ENCODE peak calls at places on chromosomes 5 and 9, in ten cellular contexts. One of them, this sample, is unnamed.

GRCh38 chr5:157559301-157559700 is 16.3 kb downstream of the ADAM19 start:
- DNase-seq in endothelial cell: no peak
- DNase-seq in T1000: no peak
- DNase-seq in AG20443: peak; percentile 46
- DNase-seq in KBM-7: no peak
- DNase-seq in A549: no peak
- DNase-seq in HT1080: peak; percentile 82
- DNase-seq in occipital lobe: no peak
- DNase-seq in fibroblast of mammary gland: peak; percentile 89
- DNase-seq in IMR-90: peak; percentile 67
- DNase-seq in this sample: no peak

GRCh38 chr5:181189363-181189961 is 15.5 kb downstream of the TRIM7 start:
- DNase-seq in endothelial cell: no peak
- DNase-seq in T1000: no peak
- DNase-seq in AG20443: no peak
- DNase-seq in KBM-7: peak; percentile 60
- DNase-seq in A549: no peak
- DNase-seq in HT1080: no peak
- DNase-seq in occipital lobe: no peak
- DNase-seq in fibroblast of mammary gland: peak; percentile 36
- DNase-seq in IMR-90: peak; percentile 30
- DNase-seq in this sample: peak; percentile 82

GRCh38 chr5:32735512-32735911 is 24.4 kb downstream of the NPR3 start:
- DNase-seq in endothelial cell: no peak
- DNase-seq in T1000: no peak
- DNase-seq in AG20443: no peak
- DNase-seq in KBM-7: no peak
- DNase-seq in A549: no peak
- DNase-seq in HT1080: no peak
- DNase-seq in occipital lobe: no peak
- DNase-seq in fibroblast of mammary gland: no peak
- DNase-seq in IMR-90: no peak
- DNase-seq in this sample: no peak

GRCh38 chr9:109907400-109907799 is 127.4 kb downstream of the PALM2AKAP2 start:
- DNase-seq in endothelial cell: peak; percentile 70
- DNase-seq in T1000: no peak
- DNase-seq in AG20443: no peak
- DNase-seq in KBM-7: peak; percentile 50
- DNase-seq in A549: no peak
- DNase-seq in HT1080: no peak
- DNase-seq in occipital lobe: no peak
- DNase-seq in fibroblast of mammary gland: no peak
- DNase-seq in IMR-90: no peak
- DNase-seq in this sample: no peak

GRCh38 chr9:113503131-113503541 is 39.6 kb downstream of the RGS3 start:
- DNase-seq in endothelial cell: peak; percentile 35
- DNase-seq in T1000: no peak
- DNase-seq in AG20443: no peak
- DNase-seq in KBM-7: no peak
- DNase-seq in A549: no peak
- DNase-seq in HT1080: no peak
- DNase-seq in occipital lobe: no peak
- DNase-seq in fibroblast of mammary gland: no peak
- DNase-seq in IMR-90: no peak
- DNase-seq in this sample: no peak

GRCh38 chr5:174533771-174534221 is 190.6 kb upstream of the MSX2 start:
- DNase-seq in endothelial cell: no peak
- DNase-seq in T1000: peak; percentile 23
- DNase-seq in AG20443: peak; percentile 30
- DNase-seq in KBM-7: peak; percentile 54
- DNase-seq in A549: peak; percentile 51
- DNase-seq in HT1080: peak; percentile 89
- DNase-seq in occipital lobe: no peak
- DNase-seq in fibroblast of mammary gland: peak; percentile 90
- DNase-seq in IMR-90: peak; percentile 99
- DNase-seq in this sample: no peak

GRCh38 chr9:128372784-128373183 is 1.6 kb downstream of the URM1 start:
- DNase-seq in endothelial cell: no peak
- DNase-seq in T1000: no peak
- DNase-seq in AG20443: no peak
- DNase-seq in KBM-7: no peak
- DNase-seq in A549: no peak
- DNase-seq in HT1080: no peak
- DNase-seq in occipital lobe: no peak
- DNase-seq in fibroblast of mammary gland: peak; percentile 57
- DNase-seq in IMR-90: peak; percentile 68
- DNase-seq in this sample: no peak

GRCh38 chr9:117516676-117517632 is 102.1 kb upstream of the ASTN2 start:
- DNase-seq in endothelial cell: no peak
- DNase-seq in T1000: no peak
- DNase-seq in AG20443: no peak
- DNase-seq in KBM-7: no peak
- DNase-seq in A549: no peak
- DNase-seq in HT1080: no peak
- DNase-seq in occipital lobe: no peak
- DNase-seq in fibroblast of mammary gland: no peak
- DNase-seq in IMR-90: no peak
- DNase-seq in this sample: no peak

GRCh38 chr9:103992938-103993595 is 101.0 kb upstream of the SMC2 start:
- DNase-seq in endothelial cell: no peak
- DNase-seq in T1000: no peak
- DNase-seq in AG20443: no peak
- DNase-seq in KBM-7: no peak
- DNase-seq in A549: no peak
- DNase-seq in HT1080: no peak
- DNase-seq in occipital lobe: no peak
- DNase-seq in fibroblast of mammary gland: no peak
- DNase-seq in IMR-90: no peak
- DNase-seq in this sample: no peak

GRCh38 chr5:168874713-168875380 is 295.7 kb upstream of the PANK3 start:
- DNase-seq in endothelial cell: no peak
- DNase-seq in T1000: no peak
- DNase-seq in AG20443: no peak
- DNase-seq in KBM-7: no peak
- DNase-seq in A549: no peak
- DNase-seq in HT1080: peak; percentile 19
- DNase-seq in occipital lobe: no peak
- DNase-seq in fibroblast of mammary gland: peak; percentile 15
- DNase-seq in IMR-90: peak; percentile 5
- DNase-seq in this sample: no peak

GRCh38 chr9:128901822-128902221 is 19.0 kb upstream of the PHYHD1 start:
- DNase-seq in endothelial cell: no peak
- DNase-seq in T1000: no peak
- DNase-seq in AG20443: no peak
- DNase-seq in KBM-7: no peak
- DNase-seq in A549: no peak
- DNase-seq in HT1080: no peak
- DNase-seq in occipital lobe: no peak
- DNase-seq in fibroblast of mammary gland: no peak
- DNase-seq in IMR-90: no peak
- DNase-seq in this sample: no peak

GRCh38 chr9:4334439-4334838 is 34.6 kb upstream of the GLIS3 start:
- DNase-seq in endothelial cell: peak; percentile 12
- DNase-seq in T1000: no peak
- DNase-seq in AG20443: peak; percentile 12
- DNase-seq in KBM-7: peak; percentile 3
- DNase-seq in A549: peak; percentile 16
- DNase-seq in HT1080: peak; percentile 60
- DNase-seq in occipital lobe: peak; percentile 14
- DNase-seq in fibroblast of mammary gland: no peak
- DNase-seq in IMR-90: peak; percentile 8
- DNase-seq in this sample: no peak

GRCh38 chr9:75033789-75034473 is 5.8 kb upstream of the CARNMT1 start:
- DNase-seq in endothelial cell: no peak
- DNase-seq in T1000: no peak
- DNase-seq in AG20443: no peak
- DNase-seq in KBM-7: no peak
- DNase-seq in A549: no peak
- DNase-seq in HT1080: no peak
- DNase-seq in occipital lobe: no peak
- DNase-seq in fibroblast of mammary gland: no peak
- DNase-seq in IMR-90: peak; percentile 79
- DNase-seq in this sample: no peak

GRCh38 chr5:178940569-178941360 is at the start of gene ZNF454:
- DNase-seq in endothelial cell: no peak
- DNase-seq in T1000: peak; percentile 88
- DNase-seq in AG20443: peak; percentile 94
- DNase-seq in KBM-7: no peak
- DNase-seq in A549: no peak
- DNase-seq in HT1080: no peak
- DNase-seq in occipital lobe: peak; percentile 95
- DNase-seq in fibroblast of mammary gland: peak; percentile 91
- DNase-seq in IMR-90: peak; percentile 62
- DNase-seq in this sample: no peak

GRCh38 chr9:124553738-124554137 is 46.5 kb upstream of the NR5A1 start:
- DNase-seq in endothelial cell: no peak
- DNase-seq in T1000: no peak
- DNase-seq in AG20443: peak; percentile 75
- DNase-seq in KBM-7: no peak
- DNase-seq in A549: no peak
- DNase-seq in HT1080: no peak
- DNase-seq in occipital lobe: no peak
- DNase-seq in fibroblast of mammary gland: peak; percentile 46
- DNase-seq in IMR-90: peak; percentile 94
- DNase-seq in this sample: no peak

GRCh38 chr9:37952731-37953130 is 48.8 kb upstream of the SLC25A51 start:
- DNase-seq in endothelial cell: no peak
- DNase-seq in T1000: no peak
- DNase-seq in AG20443: peak; percentile 50
- DNase-seq in KBM-7: no peak
- DNase-seq in A549: peak; percentile 69
- DNase-seq in HT1080: peak; percentile 65
- DNase-seq in occipital lobe: peak; percentile 20
- DNase-seq in fibroblast of mammary gland: peak; percentile 96
- DNase-seq in IMR-90: peak; percentile 96
- DNase-seq in this sample: no peak

GRCh38 chr5:176916337-176916736 is 17.2 kb upstream of the HK3 start:
- DNase-seq in endothelial cell: no peak
- DNase-seq in T1000: no peak
- DNase-seq in AG20443: no peak
- DNase-seq in KBM-7: no peak
- DNase-seq in A549: no peak
- DNase-seq in HT1080: no peak
- DNase-seq in occipital lobe: no peak
- DNase-seq in fibroblast of mammary gland: no peak
- DNase-seq in IMR-90: no peak
- DNase-seq in this sample: no peak

GRCh38 chr9:81559741-81560140 is 129.6 kb downstream of the TLE1 start:
- DNase-seq in endothelial cell: no peak
- DNase-seq in T1000: peak; percentile 46
- DNase-seq in AG20443: peak; percentile 74
- DNase-seq in KBM-7: no peak
- DNase-seq in A549: peak; percentile 51
- DNase-seq in HT1080: peak; percentile 98
- DNase-seq in occipital lobe: no peak
- DNase-seq in fibroblast of mammary gland: peak; percentile 90
- DNase-seq in IMR-90: peak; percentile 95
- DNase-seq in this sample: no peak

GRCh38 chr9:101738566-101739183 is at the start of gene GRIN3A:
- DNase-seq in endothelial cell: peak; percentile 67
- DNase-seq in T1000: no peak
- DNase-seq in AG20443: peak; percentile 32
- DNase-seq in KBM-7: no peak
- DNase-seq in A549: peak; percentile 6
- DNase-seq in HT1080: no peak
- DNase-seq in occipital lobe: peak; percentile 45
- DNase-seq in fibroblast of mammary gland: no peak
- DNase-seq in IMR-90: no peak
- DNase-seq in this sample: no peak

GRCh38 chr5:149837680-149838269 is 106.8 kb downstream of the PDE6A start:
- DNase-seq in endothelial cell: peak; percentile 77
- DNase-seq in T1000: peak; percentile 42
- DNase-seq in AG20443: peak; percentile 92
- DNase-seq in KBM-7: peak; percentile 53
- DNase-seq in A549: peak; percentile 93
- DNase-seq in HT1080: peak; percentile 68
- DNase-seq in occipital lobe: peak; percentile 43
- DNase-seq in fibroblast of mammary gland: peak; percentile 65
- DNase-seq in IMR-90: peak; percentile 68
- DNase-seq in this sample: no peak

GRCh38 chr5:157159209-157159751 is 6.8 kb downstream of the GARIN3 start:
- DNase-seq in endothelial cell: no peak
- DNase-seq in T1000: no peak
- DNase-seq in AG20443: no peak
- DNase-seq in KBM-7: no peak
- DNase-seq in A549: no peak
- DNase-seq in HT1080: no peak
- DNase-seq in occipital lobe: no peak
- DNase-seq in fibroblast of mammary gland: no peak
- DNase-seq in IMR-90: no peak
- DNase-seq in this sample: peak; percentile 81

GRCh38 chr9:100505564-100506159 is 32.7 kb downstream of the TMEFF1 start:
- DNase-seq in endothelial cell: peak; percentile 90
- DNase-seq in T1000: no peak
- DNase-seq in AG20443: peak; percentile 59
- DNase-seq in KBM-7: peak; percentile 63
- DNase-seq in A549: peak; percentile 50
- DNase-seq in HT1080: peak; percentile 51
- DNase-seq in occipital lobe: peak; percentile 1
- DNase-seq in fibroblast of mammary gland: peak; percentile 45
- DNase-seq in IMR-90: peak; percentile 30
- DNase-seq in this sample: peak; percentile 21